ENCODE peak calls at places on chromosomes 12 and 14, in nine cellular contexts. One of them, this sample, is unnamed.

GRCh38 chr12:97016163-97016562 is 109.1 kb downstream of the NEDD1 start:
- DNase-seq in GM23338: no peak
- DNase-seq in HCT116: no peak
- DNase-seq in fibroblast of lung: no peak
- DNase-seq in choroid plexus epithelial cell: no peak
- DNase-seq in Peyer's patch: no peak
- DNase-seq in GM12865: peak; percentile 56
- DNase-seq in lower leg skin: no peak
- DNase-seq in stomach: no peak
- DNase-seq in this sample: no peak

GRCh38 chr12:102799229-102799628 is 117.8 kb downstream of the PAH start:
- DNase-seq in GM23338: no peak
- DNase-seq in HCT116: no peak
- DNase-seq in fibroblast of lung: no peak
- DNase-seq in choroid plexus epithelial cell: no peak
- DNase-seq in Peyer's patch: no peak
- DNase-seq in GM12865: no peak
- DNase-seq in lower leg skin: no peak
- DNase-seq in stomach: no peak
- DNase-seq in this sample: no peak

GRCh38 chr14:52254086-52254485 is 13.4 kb upstream of the PTGDR start:
- DNase-seq in GM23338: no peak
- DNase-seq in HCT116: no peak
- DNase-seq in fibroblast of lung: no peak
- DNase-seq in choroid plexus epithelial cell: no peak
- DNase-seq in Peyer's patch: no peak
- DNase-seq in GM12865: no peak
- DNase-seq in lower leg skin: no peak
- DNase-seq in stomach: no peak
- DNase-seq in this sample: no peak

GRCh38 chr12:14825256-14825655 is 11.3 kb upstream of the SMCO3 start:
- DNase-seq in GM23338: no peak
- DNase-seq in HCT116: no peak
- DNase-seq in fibroblast of lung: no peak
- DNase-seq in choroid plexus epithelial cell: peak; percentile 56
- DNase-seq in Peyer's patch: no peak
- DNase-seq in GM12865: no peak
- DNase-seq in lower leg skin: no peak
- DNase-seq in stomach: no peak
- DNase-seq in this sample: peak; percentile 38

GRCh38 chr12:66620703-66621102 is 58.2 kb downstream of the GRIP1 start:
- DNase-seq in GM23338: no peak
- DNase-seq in HCT116: no peak
- DNase-seq in fibroblast of lung: peak; percentile 27
- DNase-seq in choroid plexus epithelial cell: no peak
- DNase-seq in Peyer's patch: no peak
- DNase-seq in GM12865: no peak
- DNase-seq in lower leg skin: no peak
- DNase-seq in stomach: no peak
- DNase-seq in this sample: no peak

GRCh38 chr12:71162832-71163711 is 5.3 kb upstream of the TSPAN8 start:
- DNase-seq in GM23338: no peak
- DNase-seq in HCT116: no peak
- DNase-seq in fibroblast of lung: no peak
- DNase-seq in choroid plexus epithelial cell: no peak
- DNase-seq in Peyer's patch: no peak
- DNase-seq in GM12865: no peak
- DNase-seq in lower leg skin: no peak
- DNase-seq in stomach: peak; percentile 60
- DNase-seq in this sample: no peak

GRCh38 chr14:22152901-22153300 is 436.1 kb downstream of the DAD1 start:
- DNase-seq in GM23338: no peak
- DNase-seq in HCT116: no peak
- DNase-seq in fibroblast of lung: no peak
- DNase-seq in choroid plexus epithelial cell: no peak
- DNase-seq in Peyer's patch: no peak
- DNase-seq in GM12865: no peak
- DNase-seq in lower leg skin: no peak
- DNase-seq in stomach: no peak
- DNase-seq in this sample: no peak

GRCh38 chr14:89899917-89900680 is 54.4 kb downstream of the EFCAB11 start:
- DNase-seq in GM23338: peak; percentile 69
- DNase-seq in HCT116: peak; percentile 13
- DNase-seq in fibroblast of lung: no peak
- DNase-seq in choroid plexus epithelial cell: peak; percentile 61
- DNase-seq in Peyer's patch: no peak
- DNase-seq in GM12865: peak; percentile 54
- DNase-seq in lower leg skin: no peak
- DNase-seq in stomach: no peak
- DNase-seq in this sample: no peak

GRCh38 chr12:53180270-53180930 is at the start of the genes CSAD and ZNF740:
- DNase-seq in GM23338: peak; percentile 98
- DNase-seq in HCT116: peak; percentile 95
- DNase-seq in fibroblast of lung: peak; percentile 97
- DNase-seq in choroid plexus epithelial cell: peak; percentile 98
- DNase-seq in Peyer's patch: peak; percentile 97
- DNase-seq in GM12865: peak; percentile 99
- DNase-seq in lower leg skin: peak; percentile 96
- DNase-seq in stomach: peak; percentile 97
- DNase-seq in this sample: peak; percentile 93
- TF ChIP-seq CTCF in GM23338: peak; percentile 0
- TF ChIP-seq CTCF in HCT116: no peak
- TF ChIP-seq CTCF in fibroblast of lung: no peak
- TF ChIP-seq CTCF in choroid plexus epithelial cell: no peak
- TF ChIP-seq CTCF in Peyer's patch: no peak
- TF ChIP-seq CTCF in GM12865: no peak
- TF ChIP-seq CTCF in lower leg skin: no peak
- TF ChIP-seq CTCF in stomach: no peak
- TF ChIP-seq CTCF in this sample: no peak

GRCh38 chr12:3634348-3634747 is 118.6 kb downstream of the CRACR2A start:
- DNase-seq in GM23338: peak; percentile 18
- DNase-seq in HCT116: no peak
- DNase-seq in fibroblast of lung: no peak
- DNase-seq in choroid plexus epithelial cell: no peak
- DNase-seq in Peyer's patch: no peak
- DNase-seq in GM12865: no peak
- DNase-seq in lower leg skin: no peak
- DNase-seq in stomach: no peak
- DNase-seq in this sample: no peak

GRCh38 chr12:3631272-3631637 is 121.7 kb downstream of the CRACR2A start:
- DNase-seq in GM23338: no peak
- DNase-seq in HCT116: no peak
- DNase-seq in fibroblast of lung: no peak
- DNase-seq in choroid plexus epithelial cell: no peak
- DNase-seq in Peyer's patch: no peak
- DNase-seq in GM12865: no peak
- DNase-seq in lower leg skin: no peak
- DNase-seq in stomach: no peak
- DNase-seq in this sample: no peak

GRCh38 chr12:3633396-3633795 is 119.5 kb downstream of the CRACR2A start:
- DNase-seq in GM23338: no peak
- DNase-seq in HCT116: no peak
- DNase-seq in fibroblast of lung: no peak
- DNase-seq in choroid plexus epithelial cell: no peak
- DNase-seq in Peyer's patch: no peak
- DNase-seq in GM12865: no peak
- DNase-seq in lower leg skin: no peak
- DNase-seq in stomach: no peak
- DNase-seq in this sample: no peak

GRCh38 chr12:3630621-3631271 is 122.2 kb downstream of the CRACR2A start:
- DNase-seq in GM23338: no peak
- DNase-seq in HCT116: no peak
- DNase-seq in fibroblast of lung: no peak
- DNase-seq in choroid plexus epithelial cell: no peak
- DNase-seq in Peyer's patch: no peak
- DNase-seq in GM12865: no peak
- DNase-seq in lower leg skin: no peak
- DNase-seq in stomach: no peak
- DNase-seq in this sample: no peak

DNA sequence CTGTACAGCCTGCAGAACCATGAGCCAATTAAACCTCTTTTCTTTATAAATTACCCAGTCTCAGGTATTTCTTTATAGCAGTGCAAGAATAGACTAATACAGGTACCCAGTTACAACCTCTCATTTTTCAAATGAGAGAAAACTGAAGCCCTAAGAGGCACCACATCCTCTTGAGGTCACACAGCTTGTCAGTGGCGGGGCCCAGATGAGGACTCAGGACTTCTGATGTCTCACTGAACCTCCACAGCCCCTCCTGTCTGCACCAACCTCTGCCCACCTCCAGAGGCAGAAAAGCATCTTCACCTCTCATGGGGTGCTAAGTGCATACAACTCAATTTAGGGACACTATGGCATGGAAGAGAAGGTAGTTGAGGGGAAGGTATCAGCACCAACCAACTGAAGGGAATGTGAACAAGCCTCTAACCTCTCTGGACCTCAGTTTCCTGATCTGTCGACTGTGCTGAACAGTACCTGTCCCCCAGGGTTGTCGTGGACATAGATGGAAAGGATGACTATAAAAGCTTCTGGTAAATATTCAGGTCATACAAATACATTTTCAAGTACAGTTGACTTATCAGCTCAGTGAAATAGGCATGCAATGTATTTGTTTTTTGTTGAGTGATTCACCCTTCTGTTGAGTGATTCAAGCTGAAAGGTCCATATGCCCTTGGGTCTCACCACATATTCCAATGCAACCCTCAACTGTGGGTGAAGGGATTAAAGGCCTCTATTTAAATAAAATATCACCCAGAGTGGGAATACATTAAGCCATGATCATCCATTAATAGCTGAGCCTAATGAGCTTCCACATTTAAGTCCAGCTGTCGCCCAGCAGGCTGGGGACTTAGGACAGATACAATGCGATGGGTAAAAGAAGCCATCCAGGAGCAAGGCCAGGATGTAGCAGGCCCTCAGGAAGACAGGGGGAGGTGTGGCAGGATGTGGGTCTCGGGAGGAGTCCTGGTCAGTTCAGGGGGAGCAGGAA is 120.4 kb downstream of the CRACR2A start:
- DNase-seq in GM23338: no peak
- DNase-seq in HCT116: no peak
- DNase-seq in fibroblast of lung: peak; percentile 23
- DNase-seq in choroid plexus epithelial cell: peak; percentile 50
- DNase-seq in Peyer's patch: no peak
- DNase-seq in GM12865: no peak
- DNase-seq in lower leg skin: no peak
- DNase-seq in stomach: no peak
- DNase-seq in this sample: peak; percentile 45
- H3K4me3 ChIP-seq in GM23338: no peak overlapping the region
- H3K4me3 ChIP-seq in HCT116: no peak overlapping the region
- H3K4me3 ChIP-seq in fibroblast of lung: no peak overlapping the region
- H3K4me3 ChIP-seq in choroid plexus epithelial cell: no peak overlapping the region
- H3K4me3 ChIP-seq in Peyer's patch: no peak overlapping the region
- H3K4me3 ChIP-seq in GM12865: no peak overlapping the region
- H3K4me3 ChIP-seq in lower leg skin: no peak overlapping the region
- H3K4me3 ChIP-seq in stomach: no peak overlapping the region
- H3K4me3 ChIP-seq in this sample: no peak overlapping the region

GRCh38 chr14:61866932-61867920 is 105.0 kb downstream of the SNAPC1 start:
- DNase-seq in GM23338: no peak
- DNase-seq in HCT116: no peak
- DNase-seq in fibroblast of lung: peak; percentile 3
- DNase-seq in choroid plexus epithelial cell: peak; percentile 55
- DNase-seq in Peyer's patch: no peak
- DNase-seq in GM12865: peak; percentile 80
- DNase-seq in lower leg skin: no peak
- DNase-seq in stomach: no peak
- DNase-seq in this sample: peak; percentile 45

GRCh38 chr14:61860294-61860918 is 98.2 kb downstream of the SNAPC1 start:
- DNase-seq in GM23338: peak; percentile 82
- DNase-seq in HCT116: peak; percentile 23
- DNase-seq in fibroblast of lung: peak; percentile 24
- DNase-seq in choroid plexus epithelial cell: peak; percentile 71
- DNase-seq in Peyer's patch: peak; percentile 83
- DNase-seq in GM12865: peak; percentile 77
- DNase-seq in lower leg skin: no peak
- DNase-seq in stomach: peak; percentile 47
- DNase-seq in this sample: peak; percentile 54

GRCh38 chr14:61864329-61864898 is 102.2 kb downstream of the SNAPC1 start:
- DNase-seq in GM23338: peak; percentile 19
- DNase-seq in HCT116: no peak
- DNase-seq in fibroblast of lung: no peak
- DNase-seq in choroid plexus epithelial cell: no peak
- DNase-seq in Peyer's patch: no peak
- DNase-seq in GM12865: no peak
- DNase-seq in lower leg skin: no peak
- DNase-seq in stomach: no peak
- DNase-seq in this sample: no peak

GRCh38 chr14:61861320-61861865 is 99.2 kb downstream of the SNAPC1 start:
- DNase-seq in GM23338: no peak
- DNase-seq in HCT116: no peak
- DNase-seq in fibroblast of lung: no peak
- DNase-seq in choroid plexus epithelial cell: no peak
- DNase-seq in Peyer's patch: no peak
- DNase-seq in GM12865: no peak
- DNase-seq in lower leg skin: no peak
- DNase-seq in stomach: no peak
- DNase-seq in this sample: no peak
- TF ChIP-seq CTCF in GM23338: no peak
- TF ChIP-seq CTCF in HCT116: no peak
- TF ChIP-seq CTCF in fibroblast of lung: no peak
- TF ChIP-seq CTCF in choroid plexus epithelial cell: no peak
- TF ChIP-seq CTCF in Peyer's patch: no peak
- TF ChIP-seq CTCF in GM12865: no peak
- TF ChIP-seq CTCF in lower leg skin: no peak
- TF ChIP-seq CTCF in stomach: no peak
- TF ChIP-seq CTCF in this sample: no peak

GRCh38 chr12:30999011-30999410 is 72.5 kb downstream of the TSPAN11 start:
- DNase-seq in GM23338: no peak
- DNase-seq in HCT116: no peak
- DNase-seq in fibroblast of lung: no peak
- DNase-seq in choroid plexus epithelial cell: no peak
- DNase-seq in Peyer's patch: no peak
- DNase-seq in GM12865: no peak
- DNase-seq in lower leg skin: no peak
- DNase-seq in stomach: no peak
- DNase-seq in this sample: no peak
- H3K4me3 ChIP-seq in GM23338: no peak overlapping the region
- H3K4me3 ChIP-seq in HCT116: no peak overlapping the region
- H3K4me3 ChIP-seq in fibroblast of lung: no peak overlapping the region
- H3K4me3 ChIP-seq in choroid plexus epithelial cell: no peak overlapping the region
- H3K4me3 ChIP-seq in Peyer's patch: no peak overlapping the region
- H3K4me3 ChIP-seq in GM12865: no peak overlapping the region
- H3K4me3 ChIP-seq in lower leg skin: no peak overlapping the region
- H3K4me3 ChIP-seq in stomach: no peak overlapping the region
- H3K4me3 ChIP-seq in this sample: no peak overlapping the region

DNA sequence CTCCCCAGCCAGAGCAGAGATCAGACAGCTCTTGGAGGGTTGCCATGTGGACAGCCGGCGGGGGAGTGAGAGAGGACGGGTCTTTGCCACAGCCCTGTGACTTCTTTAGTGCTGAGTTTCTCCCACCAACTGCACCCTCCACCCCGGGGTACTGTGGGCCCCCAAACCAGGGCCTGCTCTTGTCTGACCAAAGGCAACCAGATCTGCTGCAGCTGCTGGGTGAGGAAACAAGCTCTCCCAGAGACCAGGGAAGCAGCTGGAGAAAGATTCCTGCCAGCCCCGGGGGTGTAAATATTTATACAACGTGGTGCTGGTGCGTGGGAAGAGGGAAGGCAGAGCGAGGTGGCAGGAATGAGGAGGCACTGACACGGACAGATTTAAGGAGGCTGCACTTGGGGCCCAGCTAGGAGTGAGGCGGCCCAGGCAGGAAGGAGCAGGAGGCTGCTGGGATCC is 14.3 kb upstream of the ZFP36L1 start:
- DNase-seq in GM23338: no peak
- DNase-seq in HCT116: no peak
- DNase-seq in fibroblast of lung: peak; percentile 83
- DNase-seq in choroid plexus epithelial cell: peak; percentile 88
- DNase-seq in Peyer's patch: peak; percentile 61
- DNase-seq in GM12865: no peak
- DNase-seq in lower leg skin: peak; percentile 31
- DNase-seq in stomach: peak; percentile 76
- DNase-seq in this sample: peak; percentile 56
- TF ChIP-seq CTCF in GM23338: no peak
- TF ChIP-seq CTCF in HCT116: no peak
- TF ChIP-seq CTCF in fibroblast of lung: no peak
- TF ChIP-seq CTCF in choroid plexus epithelial cell: no peak
- TF ChIP-seq CTCF in Peyer's patch: no peak
- TF ChIP-seq CTCF in GM12865: no peak
- TF ChIP-seq CTCF in lower leg skin: no peak
- TF ChIP-seq CTCF in stomach: no peak
- TF ChIP-seq CTCF in this sample: no peak

This sample was measured in bronchial epithelial cell.